ENCODE peak calls at places on chromosome 16, in five cellular contexts. One of them, this sample, is unnamed.

GRCh38 chr16:86510465-86511261 is at the start of gene FOXF1:
- DNase-seq in cardiac muscle cell: no peak
- DNase-seq in effector memory CD8-positive, alpha-beta T cell: no peak
- DNase-seq in EL: peak; percentile 75
- DNase-seq in fibroblast of the aortic adventitia: peak; percentile 67
- DNase-seq in this sample: no peak

GRCh38 chr16:47028767-47029377 is 55.4 kb upstream of the DNAJA2 start:
- DNase-seq in cardiac muscle cell: no peak
- DNase-seq in effector memory CD8-positive, alpha-beta T cell: no peak
- DNase-seq in EL: no peak
- DNase-seq in fibroblast of the aortic adventitia: no peak
- DNase-seq in this sample: no peak

GRCh38 chr16:1990336-1991134 is 765 bp downstream of the SYNGR3 start:
- DNase-seq in cardiac muscle cell: peak; percentile 69
- DNase-seq in effector memory CD8-positive, alpha-beta T cell: peak; percentile 40
- DNase-seq in EL: no peak
- DNase-seq in fibroblast of the aortic adventitia: no peak
- DNase-seq in this sample: no peak

GRCh38 chr16:75065149-75065807 is 51.3 kb downstream of the LDHD start:
- DNase-seq in cardiac muscle cell: no peak
- DNase-seq in effector memory CD8-positive, alpha-beta T cell: peak; percentile 50
- DNase-seq in EL: no peak
- DNase-seq in fibroblast of the aortic adventitia: no peak
- DNase-seq in this sample: no peak

GRCh38 chr16:88534731-88535141 is 35.5 kb upstream of the ZC3H18 start:
- DNase-seq in cardiac muscle cell: peak; percentile 58
- DNase-seq in effector memory CD8-positive, alpha-beta T cell: no peak
- DNase-seq in EL: no peak
- DNase-seq in fibroblast of the aortic adventitia: no peak
- DNase-seq in this sample: no peak

GRCh38 chr16:47358816-47359215 is 102.0 kb downstream of the ITFG1 start:
- DNase-seq in cardiac muscle cell: no peak
- DNase-seq in effector memory CD8-positive, alpha-beta T cell: no peak
- DNase-seq in EL: peak; percentile 58
- DNase-seq in fibroblast of the aortic adventitia: no peak
- DNase-seq in this sample: no peak

GRCh38 chr16:28309811-28310311 is 17.5 kb downstream of the SBK1 start:
- DNase-seq in cardiac muscle cell: no peak
- DNase-seq in effector memory CD8-positive, alpha-beta T cell: peak; percentile 88
- DNase-seq in EL: no peak
- DNase-seq in fibroblast of the aortic adventitia: no peak
- DNase-seq in this sample: no peak

GRCh38 chr16:57809843-57810196 is 7.5 kb upstream of the KIFC3 start:
- DNase-seq in cardiac muscle cell: no peak
- DNase-seq in effector memory CD8-positive, alpha-beta T cell: no peak
- DNase-seq in EL: no peak
- DNase-seq in fibroblast of the aortic adventitia: no peak
- DNase-seq in this sample: no peak

GRCh38 chr16:72282338-72282737 is 110.4 kb upstream of the PMFBP1 start:
- DNase-seq in cardiac muscle cell: no peak
- DNase-seq in effector memory CD8-positive, alpha-beta T cell: no peak
- DNase-seq in EL: no peak
- DNase-seq in fibroblast of the aortic adventitia: no peak
- DNase-seq in this sample: no peak

GRCh38 chr16:38941-39892 is 14.2 kb downstream of the POLR3K start:
- DNase-seq in cardiac muscle cell: no peak
- DNase-seq in effector memory CD8-positive, alpha-beta T cell: peak; percentile 56
- DNase-seq in EL: no peak
- DNase-seq in fibroblast of the aortic adventitia: no peak
- DNase-seq in this sample: no peak

GRCh38 chr16:83730812-83731211 is 77.0 kb upstream of the HSBP1 start:
- DNase-seq in cardiac muscle cell: no peak
- DNase-seq in effector memory CD8-positive, alpha-beta T cell: no peak
- DNase-seq in EL: no peak
- DNase-seq in fibroblast of the aortic adventitia: no peak
- DNase-seq in this sample: no peak

GRCh38 chr16:19284207-19284606 is 1.3 kb upstream of the CLEC19A start:
- DNase-seq in cardiac muscle cell: no peak
- DNase-seq in effector memory CD8-positive, alpha-beta T cell: no peak
- DNase-seq in EL: peak; percentile 13
- DNase-seq in fibroblast of the aortic adventitia: no peak
- DNase-seq in this sample: peak; percentile 77

GRCh38 chr16:83995756-83996155 is 27.7 kb downstream of the NECAB2 start:
- DNase-seq in cardiac muscle cell: peak; percentile 89
- DNase-seq in effector memory CD8-positive, alpha-beta T cell: no peak
- DNase-seq in EL: no peak
- DNase-seq in fibroblast of the aortic adventitia: no peak
- DNase-seq in this sample: no peak

This sample was measured in right lobe of liver.